ENCODE peak calls at places on chromosomes 12 and 14, in four cellular contexts. M is K562, U is SK-N-SH, E is GM12878. P is an unnamed sample.

GRCh38 chr12:89984846-89985245 is 276.2 kb upstream of the ATP2B1 start:
- DNase-seq in U (no peak), M (no peak), E (no peak), P (no peak)

GRCh38 chr12:89732511-89732910 is 23.9 kb upstream of the ATP2B1 start:
- DNase-seq in U (no peak), E (no peak), M (no peak), P (no peak)

GRCh38 chr12:62268956-62269355 is 8.8 kb downstream of the USP15 start:
- DNase-seq in U (no peak), M (no peak), E (no peak), P (no peak)

GRCh38 chr14:106875503-106875902 is 1349.1 kb downstream of the TMEM121 start:
- DNase-seq in M (no peak), U (no peak), E (no peak), P (no peak)

GRCh38 chr12:53381739-53382630 is 2.0 kb downstream of the SP1 start:
- DNase-seq in U (no peak), E (peak), M (peak), P (peak)

GRCh38 chr12:95462081-95462480 is 11.9 kb upstream of the METAP2 start:
- DNase-seq in U (no peak), E (no peak), M (no peak), P (no peak)

GRCh38 chr12:30999723-31000122 is 73.2 kb downstream of the TSPAN11 start:
- DNase-seq in U (no peak), E (no peak), M (no peak), P (no peak)

GRCh38 chr14:63454863-63455622 is 88.1 kb downstream of the PPP2R5E start:
- DNase-seq in M (no peak), U (no peak), E (no peak), P (no peak)

GRCh38 chr14:104689620-104690265 is 325 bp downstream of the INF2 start:
- DNase-seq in M (peak), E (no peak), U (peak), P (no peak)

GRCh38 chr12:19434538-19434937 is 4.8 kb upstream of the AEBP2 start:
- DNase-seq in M (no peak), E (no peak), U (no peak), P (no peak)

GRCh38 chr14:94145902-94146527 is 16.6 kb upstream of the IFI27L2 start:
- DNase-seq in M (no peak), E (no peak), U (no peak), P (no peak)

GRCh38 chr12:42174978-42175377 is 30.3 kb upstream of the GXYLT1 start:
- DNase-seq in U (no peak), E (no peak), M (no peak), P (no peak)

GRCh38 chr14:78253986-78254385 is 83.8 kb downstream of the NRXN3 start:
- DNase-seq in M (no peak), E (no peak), U (no peak), P (no peak)

GRCh38 chr12:47767197-47767724 is 5.8 kb upstream of the SLC48A1 start:
- DNase-seq in M (peak), U (no peak), E (no peak), P (peak)

GRCh38 chr14:58535084-58535483 is 102.7 kb upstream of the DACT1 start:
- DNase-seq in E (no peak), M (no peak), U (no peak), P (no peak)

GRCh38 chr12:76111209-76111749 is 26.8 kb upstream of the NAP1L1 start:
- DNase-seq in U (no peak), M (no peak), E (no peak), P (no peak)

GRCh38 chr14:105701456-105702274 is 175.3 kb downstream of the TMEM121 start:
- DNase-seq in E (no peak), M (no peak), U (no peak), P (no peak)

GRCh38 chr12:44930972-44931600 is 55.0 kb upstream of the NELL2 start:
- DNase-seq in M (peak), E (no peak), U (peak), P (no peak)

GRCh38 chr12:52227767-52228166 is 5.3 kb upstream of the KRT7 start:
- DNase-seq in E (no peak), U (no peak), M (no peak), P (no peak)

GRCh38 chr12:104505095-104505819 is 48.5 kb downstream of the CHST11 start:
- DNase-seq in M (no peak), E (peak), U (no peak), P (no peak)

GRCh38 chr14:69924181-69924580 is 45.0 kb downstream of the SMOC1 start:
- DNase-seq in U (no peak), E (no peak), M (no peak), P (no peak)

GRCh38 chr12:52020539-52021336 is 14.0 kb downstream of the TAMALIN start:
- DNase-seq in M (peak), U (peak), E (no peak), P (peak)

GRCh38 chr14:100246809-100247428 is 8.0 kb downstream of the YY1 start:
- DNase-seq in M (peak), U (peak), E (no peak), P (no peak)
- TF ChIP-seq USF1 in M (no peak), U (no peak), E (no peak), P (no peak)

GRCh38 chr12:69703146-69703642 is 4.1 kb upstream of the BEST3 start:
- DNase-seq in U (no peak), E (no peak), M (no peak), P (no peak)

GRCh38 chr12:69698054-69698453 is 1.0 kb downstream of the BEST3 start:
- DNase-seq in U (no peak), M (no peak), E (no peak), P (no peak)

GRCh38 chr12:69701821-69702220 is 2.7 kb upstream of the BEST3 start:
- DNase-seq in M (no peak), E (no peak), U (no peak), P (no peak)

GRCh38 chr12:69694123-69694522 is 5.0 kb downstream of the BEST3 start:
- DNase-seq in U (no peak), M (no peak), E (no peak), P (no peak)

GRCh38 chr12:69698769-69699540 is at the start of gene BEST3:
- DNase-seq in M (no peak), U (no peak), E (no peak), P (no peak)
- TF ChIP-seq USF1 in M (no peak), U (no peak), E (no peak), P (no peak)

GRCh38 chr12:83018063-83018462 is 331.4 kb downstream of the TMTC2 start:
- DNase-seq in E (no peak), U (no peak), M (no peak), P (no peak)
- TF ChIP-seq USF1 in E (no peak), U (no peak), M (no peak), P (no peak)

GRCh38 chr12:23729354-23729753 is 220.1 kb downstream of the SOX5 start:
- DNase-seq in E (no peak), U (no peak), M (no peak), P (no peak)
- TF ChIP-seq USF1 in E (no peak), U (no peak), M (no peak), P (no peak)

GRCh38 chr12:55933158-55933798 is 2.3 kb downstream of the DGKA start:
- DNase-seq in M (no peak), E (no peak), U (no peak), P (no peak)
- TF ChIP-seq USF1 in M (no peak), E (no peak), U (no peak), P (no peak)

GRCh38 chr14:100292301-100292775 is 13.9 kb downstream of the SLC25A29 start:
- DNase-seq in M (no peak), U (peak), E (no peak), P (peak)

GRCh38 chr14:100291305-100292075 is 14.8 kb downstream of the SLC25A29 start:
- DNase-seq in E (no peak), M (no peak), U (peak), P (peak)

GRCh38 chr14:100288382-100289185 is 17.7 kb downstream of the SLC25A29 start:
- DNase-seq in U (peak), M (no peak), E (no peak), P (peak)

GRCh38 chr14:100290607-100291304 is 15.5 kb downstream of the SLC25A29 start:
- DNase-seq in M (no peak), U (peak), E (no peak), P (peak)

GRCh38 chr14:100289916-100290606 is 16.2 kb downstream of the SLC25A29 start:
- DNase-seq in M (no peak), E (no peak), U (peak), P (peak)
- TF ChIP-seq USF1 in M (no peak), E (no peak), U (no peak), P (no peak)

DNA sequence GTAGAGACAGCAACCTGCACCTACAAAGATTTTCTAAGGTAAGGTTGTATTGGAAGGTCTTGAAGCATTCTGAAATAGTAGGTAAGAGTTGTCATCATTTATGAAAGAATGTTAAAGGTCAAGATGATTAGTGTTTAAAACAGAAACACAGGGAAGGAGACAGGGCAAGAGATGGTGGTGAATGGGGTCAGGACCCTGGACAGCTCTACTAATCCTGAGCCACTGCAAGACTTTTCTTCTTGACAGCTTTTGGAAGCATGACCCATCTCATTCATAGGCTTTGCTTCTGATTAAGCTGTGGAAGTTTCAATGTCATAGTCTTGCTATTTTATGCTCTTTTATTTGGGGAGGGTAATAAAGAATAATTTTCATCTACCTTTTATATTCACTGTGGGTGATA is 75.5 kb upstream of the CAND1 start:
- DNase-seq in E (no peak), U (no peak), M (peak), P (peak)
- TF ChIP-seq USF1 in E (no peak), U (no peak), M (no peak), P (no peak)

DNA sequence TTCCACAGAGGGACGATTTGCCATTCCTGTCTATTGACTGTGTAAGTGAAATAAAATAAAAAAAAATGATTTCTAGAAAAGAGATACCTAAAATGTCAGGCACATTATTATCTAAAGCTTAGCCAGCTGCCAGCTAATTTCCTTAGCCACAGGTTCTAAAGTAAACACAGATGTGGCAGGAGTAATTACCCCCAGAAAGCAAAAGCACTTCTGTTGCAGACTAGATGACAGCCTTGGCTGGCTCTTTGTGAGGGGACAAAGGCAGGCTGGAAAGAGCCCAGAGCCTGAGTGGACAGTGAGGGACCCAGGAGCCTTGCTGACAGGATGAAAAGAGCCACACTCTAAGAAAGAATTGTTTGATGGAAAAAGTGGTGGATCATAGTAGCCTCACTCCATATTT is 418.1 kb downstream of the LRIG3 start:
- DNase-seq in U (no peak), M (no peak), E (no peak), P (no peak)
- TF ChIP-seq USF1 in U (no peak), M (no peak), E (no peak), P (no peak)

GRCh38 chr14:24956104-24956503 is 93.8 kb downstream of the STXBP6 start:
- DNase-seq in U (no peak), E (no peak), M (no peak), P (peak)
- TF ChIP-seq USF1 in U (no peak), E (no peak), M (no peak), P (no peak)

DNA sequence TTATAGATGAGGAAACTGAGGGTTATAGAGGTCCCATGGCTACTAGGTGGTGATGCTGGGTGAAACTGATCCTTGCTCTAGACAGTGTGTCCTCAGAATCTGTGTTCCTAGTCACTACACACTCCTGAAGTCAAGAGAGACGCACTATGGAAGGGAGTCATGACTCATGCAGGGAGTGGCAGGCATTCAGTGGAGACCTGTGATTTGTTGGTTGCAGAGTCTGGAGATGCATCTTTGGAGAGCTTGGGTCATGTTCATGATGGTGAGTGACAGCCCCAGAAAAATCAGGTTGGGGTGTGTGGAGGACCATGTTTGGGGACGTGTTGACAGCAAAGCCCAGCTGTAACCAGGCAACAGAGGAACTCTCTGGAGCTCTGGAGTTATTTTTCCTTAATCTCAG is 38.0 kb upstream of the FBXO21 start:
- DNase-seq in U (no peak), M (no peak), E (no peak), P (no peak)
- TF ChIP-seq USF1 in U (no peak), M (no peak), E (no peak), P (no peak)

P was measured in WTC11.